ENCODE peak calls at places on chromosomes 4 and X, in five cellular contexts. R, C, X, I and F are unnamed samples.

GRCh38 chr4:20260821-20261220 is 9.1 kb downstream of the SLIT2 start:
- DNase-seq in X (no peak), I (no peak), R (no peak), C (no peak), F (no peak)

GRCh38 chr4:63563288-63564014 is 845.8 kb downstream of the TECRL start:
- DNase-seq in X (no peak), C (no peak), R (no peak), I (no peak), F (no peak)

GRCh38 chr4:98619197-98619596 is 39.2 kb downstream of the TSPAN5 start:
- DNase-seq in I (no peak), R (no peak), X (no peak), C (no peak), F (no peak)

GRCh38 chr4:78662661-78663060 is 111.1 kb downstream of the ANXA3 start:
- DNase-seq in R (no peak), C (no peak), I (no peak), X (no peak), F (no peak)

GRCh38 chr4:39085891-39086290 is 23.9 kb downstream of the KLHL5 start:
- DNase-seq in I (peak; percentile 25), R (no peak), X (no peak), C (no peak), F (no peak)

GRCh38 chr4:108070775-108071174 is 81.1 kb downstream of the HADH start:
- DNase-seq in I (no peak), R (no peak), C (no peak), X (no peak), F (no peak)

GRCh38 chr4:7872264-7872771 is 67.3 kb downstream of the AFAP1 start:
- DNase-seq in R (peak; percentile 68), C (no peak), I (no peak), X (peak; percentile 61), F (no peak)

GRCh38 chr4:176238157-176238608 is 30.8 kb downstream of the ASB5 start:
- DNase-seq in X (no peak), R (no peak), C (no peak), I (no peak), F (no peak)

GRCh38 chr4:4762909-4763814 is 96.3 kb upstream of the MSX1 start:
- DNase-seq in R (no peak), C (no peak), X (no peak), I (peak; percentile 49), F (no peak)

GRCh38 chrX:17616936-17617335 is 120.4 kb upstream of the SCML1 start:
- DNase-seq in I (no peak), R (peak; percentile 50), X (no peak), C (no peak), F (no peak)

GRCh38 chrX:131747173-131747572 is 203.3 kb downstream of the OR13H1 start:
- DNase-seq in C (peak; percentile 9), X (no peak), I (no peak), R (no peak), F (no peak)

GRCh38 chrX:17413228-17413627 is 38.2 kb downstream of the NHS start:
- DNase-seq in X (no peak), C (no peak), I (no peak), R (no peak), F (no peak)

GRCh38 chr4:87506974-87507701 is 22.0 kb downstream of the SPARCL1 start:
- DNase-seq in C (no peak), R (no peak), I (no peak), X (no peak), F (no peak)

GRCh38 chr4:2743518-2744445 is 12.4 kb downstream of the TNIP2 start:
- DNase-seq in I (no peak), R (no peak), X (no peak), C (no peak), F (no peak)